ENCODE peak calls at places on chromosomes 6 and 20, in eight cellular contexts. P is hepatic stellate cell, R is ACHN, Y is GM13977, U is NCI-H2081, S is myocyte, N is breast epithelium, Q is NCI-H1417 treated with DMSO at 0.1 percent for 48 hours. Z is an unnamed sample.

GRCh38 chr6:108453601-108454157 is 107.0 kb upstream of the FOXO3 start:
- DNase-seq in P (peak; percentile 27), R (no peak), Y (no peak), U (no peak), S (no peak), N (no peak), Q (no peak), Z (no peak)

GRCh38 chr6:90436403-90436802 is 139.8 kb upstream of the BACH2 start:
- DNase-seq in P (no peak), R (no peak), Y (no peak), U (no peak), S (no peak), N (peak; percentile 39), Q (no peak), Z (no peak)

GRCh38 chr20:53606364-53606985 is 12.8 kb upstream of the ZNF217 start:
- DNase-seq in P (peak; percentile 47), R (peak; percentile 38), Y (no peak), U (no peak), S (no peak), N (no peak), Q (no peak), Z (no peak)

GRCh38 chr20:21681219-21681931 is 24.1 kb upstream of the PAX1 start:
- DNase-seq in P (no peak), R (no peak), Y (no peak), U (no peak), S (no peak), N (no peak), Q (no peak), Z (no peak)

GRCh38 chr6:137517404-137517803 is 23.2 kb upstream of the OLIG3 start:
- DNase-seq in P (no peak), R (no peak), Y (no peak), U (no peak), S (no peak), N (no peak), Q (no peak), Z (no peak)

GRCh38 chr6:169263836-169264608 is 10.4 kb upstream of the THBS2 start:
- DNase-seq in P (peak; percentile 60), R (peak; percentile 6), Y (no peak), U (no peak), S (peak; percentile 91), N (no peak), Q (no peak), Z (no peak)

GRCh38 chr6:129183681-129184216 is 300.8 kb downstream of the LAMA2 start:
- DNase-seq in P (no peak), R (no peak), Y (no peak), U (no peak), S (no peak), N (no peak), Q (no peak), Z (no peak)

GRCh38 chr20:58700121-58700780 is 7.7 kb downstream of the NPEPL1 start:
- DNase-seq in P (no peak), R (no peak), Y (no peak), U (no peak), S (no peak), N (no peak), Q (no peak), Z (no peak)

GRCh38 chr20:41095110-41095969 is 42.0 kb upstream of the PLCG1 start:
- DNase-seq in P (peak; percentile 58), R (peak; percentile 46), Y (peak; percentile 46), U (peak; percentile 23), S (peak; percentile 72), N (no peak), Q (peak; percentile 31), Z (peak; percentile 16)